ENCODE peak calls at places on chromosomes 2 and 18, in ten cellular contexts. B, Y, J, G, F, K, T, C, R and P are unnamed samples. For H3K9me3, the result is how much of the 10 kb centered on the place peaks cover.

GRCh38 chr2:108778857-108779256 is 7.7 kb upstream of the CCDC138 start:
- DNase-seq in B (no peak), Y (no peak), J (no peak), G (no peak), F (no peak), K (no peak), T (no peak), C (peak), R (no peak), P (no peak)

GRCh38 chr18:32777049-32777448 is 4.2 kb upstream of the KLHL14 start:
- DNase-seq in B (no peak), Y (no peak), J (no peak), G (no peak), F (no peak), K (peak), T (no peak), C (no peak), R (no peak), P (no peak)

GRCh38 chr18:35026407-35027061 is 14.7 kb upstream of the MAPRE2 start:
- DNase-seq in B (no peak), Y (no peak), J (peak), G (peak), F (no peak), K (no peak), T (no peak), C (no peak), R (no peak), P (peak)

GRCh38 chr2:16023663-16024360 is 83.5 kb downstream of the MYCN start:
- DNase-seq in B (no peak), Y (no peak), J (no peak), G (no peak), F (no peak), K (no peak), T (no peak), C (no peak), R (no peak), P (no peak)

GRCh38 chr2:95043300-95043786 is 17.8 kb downstream of the MAL start:
- DNase-seq in B (peak), Y (peak), J (no peak), G (peak), F (peak), K (peak), T (peak), C (peak), R (peak), P (no peak)

GRCh38 chr2:227132986-227133385 is 31.0 kb downstream of the COL4A4 start:
- DNase-seq in B (no peak), Y (no peak), J (no peak), G (no peak), F (no peak), K (no peak), T (no peak), C (no peak), R (no peak), P (no peak)

GRCh38 chr2:138267161-138267901 is 234.2 kb upstream of the SPOPL start:
- DNase-seq in B (peak), Y (peak), J (no peak), G (no peak), F (peak), K (peak), T (no peak), C (no peak), R (no peak), P (no peak)

GRCh38 chr2:215238485-215239098 is 73.3 kb upstream of the ATIC start:
- DNase-seq in B (peak), Y (no peak), J (no peak), G (no peak), F (no peak), K (peak), T (no peak), C (no peak), R (no peak), P (no peak)

GRCh38 chr18:23276456-23276855 is 141.2 kb downstream of the CABLES1 start:
- DNase-seq in B (no peak), Y (no peak), J (no peak), G (no peak), F (no peak), K (no peak), T (no peak), C (no peak), R (no peak), P (no peak)

DNA sequence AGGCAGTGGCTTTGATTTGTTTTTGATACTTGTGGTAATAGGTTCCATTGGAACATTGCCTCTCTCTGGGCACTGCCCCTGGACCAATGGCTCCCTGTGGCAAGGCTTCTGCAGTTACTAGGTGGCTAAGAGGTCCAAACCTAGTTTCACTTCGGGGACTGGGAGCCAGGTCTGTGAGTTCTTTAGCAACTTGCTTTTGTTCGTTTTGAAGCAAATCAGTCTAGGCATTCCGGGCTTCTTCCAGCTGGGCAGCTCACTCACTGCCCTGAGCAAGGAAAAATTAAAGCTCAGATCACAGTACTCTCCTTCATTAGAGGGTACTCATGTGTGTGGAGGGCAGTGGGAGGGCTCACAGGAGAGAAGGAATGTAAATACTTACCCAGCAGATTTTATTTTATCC is 80.2 kb downstream of the SPP2 start:
- DNase-seq in B (no peak), Y (no peak), J (no peak), G (no peak), F (no peak), K (no peak), T (no peak), C (no peak), R (no peak), P (no peak)
- H3K9me3 ChIP-seq in B (under half), Y (under half), J (under half), G (under half), F (under half), K (under half), T (under half), C (under half), R (under half), P (under half)

DNA sequence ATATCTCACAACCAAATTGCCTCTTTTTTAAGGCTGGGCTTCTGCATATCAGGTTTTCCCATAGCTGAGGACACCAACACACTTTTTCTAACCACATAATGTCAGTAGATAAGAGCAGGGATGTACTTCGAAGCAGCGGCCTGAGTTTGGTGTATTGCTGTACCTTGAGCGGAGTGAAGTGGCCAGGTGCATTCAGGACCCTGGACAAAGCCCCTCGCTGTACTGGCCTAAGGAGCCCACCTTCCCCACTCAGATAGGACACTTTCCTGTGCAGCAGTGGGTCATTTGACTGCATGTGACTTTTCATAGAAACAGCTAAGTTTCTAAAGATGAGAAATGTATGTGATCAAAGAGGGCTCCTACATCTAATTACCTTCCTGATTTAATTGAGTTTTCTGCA is 212.5 kb downstream of the GBX2 start:
- DNase-seq in B (no peak), Y (no peak), J (no peak), G (no peak), F (no peak), K (no peak), T (no peak), C (no peak), R (no peak), P (no peak)
- H3K9ac ChIP-seq in B (no peak), Y (no peak), J (no peak), G (no peak), F (no peak), K (no peak), T (no peak), C (no peak), R (no peak), P (no peak)

GRCh38 chr18:58827886-58828285 is 36.8 kb upstream of the ZNF532 start:
- DNase-seq in B (no peak), Y (no peak), J (no peak), G (no peak), F (no peak), K (no peak), T (no peak), C (no peak), R (no peak), P (no peak)
- H3K27ac ChIP-seq in B (no peak), Y (no peak), J (no peak), G (no peak), F (no peak), K (no peak), T (no peak), C (no peak), R (no peak), P (no peak)

GRCh38 chr2:14459927-14460326 is 172.6 kb upstream of the LRATD1 start:
- DNase-seq in B (no peak), Y (no peak), J (no peak), G (no peak), F (no peak), K (no peak), T (no peak), C (no peak), R (no peak), P (no peak)
- H3K9me3 ChIP-seq in B (under half), Y (under half), J (under half), G (under half), F (under half), K (under half), T (under half), C (under half), R (under half), P (under half)

GRCh38 chr2:84927275-84927627 is 21.8 kb downstream of the TMSB10 start:
- DNase-seq in B (no peak), Y (no peak), J (no peak), G (no peak), F (no peak), K (no peak), T (no peak), C (no peak), R (no peak), P (no peak)
- H3K9ac ChIP-seq in B (no peak), Y (no peak), J (no peak), G (no peak), F (peak), K (peak), T (no peak), C (no peak), R (no peak), P (no peak)

DNA sequence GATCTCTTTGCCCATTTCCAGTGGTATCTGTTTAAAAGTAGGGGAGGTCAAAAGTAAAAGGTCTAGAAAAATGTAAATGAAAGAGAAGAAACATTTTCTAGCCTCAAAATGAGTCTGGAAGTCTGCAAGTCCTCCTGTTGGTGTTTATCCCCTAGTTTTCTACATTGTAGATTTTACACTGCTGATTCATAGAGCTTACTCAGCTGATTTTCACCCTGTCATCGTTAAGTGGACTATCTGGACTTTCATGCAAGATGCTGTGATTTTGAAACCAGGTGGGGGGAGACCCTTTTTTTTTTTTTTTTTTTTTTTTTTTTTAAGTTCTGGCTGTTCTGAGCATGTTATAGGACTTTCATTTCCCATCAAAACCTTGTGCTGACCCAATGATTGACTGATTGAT is 10.3 kb downstream of the HOXD3 start:
- DNase-seq in B (no peak), Y (peak), J (no peak), G (no peak), F (no peak), K (no peak), T (no peak), C (no peak), R (no peak), P (no peak)
- H3K27ac ChIP-seq in B (no peak), Y (no peak), J (no peak), G (no peak), F (no peak), K (no peak), T (no peak), C (no peak), R (peak), P (no peak)